ENCODE peak calls at places on chromosomes 6 and 20, in four cellular contexts. B, F, E and M are unnamed samples.

GRCh38 chr6:103522045-103522444 is 1337.7 kb downstream of the HACE1 start:
- DNase-seq in B (no peak), F (no peak), E (no peak), M (no peak)

GRCh38 chr20:58447733-58448391 is 58.8 kb downstream of the VAPB start:
- DNase-seq in F (peak; percentile 53), E (peak; percentile 21), B (peak; percentile 62), M (peak; percentile 66)

GRCh38 chr20:49534314-49534713 is 33.6 kb downstream of the PTGIS start:
- DNase-seq in F (peak; percentile 58), B (peak; percentile 47), E (peak; percentile 39), M (peak; percentile 54)

GRCh38 chr6:87501809-87502572 is 29.2 kb downstream of the SLC35A1 start:
- DNase-seq in E (no peak), F (no peak), B (no peak), M (no peak)

GRCh38 chr6:83824831-83825230 is 28.3 kb upstream of the RIPPLY2 start:
- DNase-seq in E (no peak), F (no peak), B (no peak), M (no peak)

GRCh38 chr6:125906158-125906998 is 50.2 kb upstream of the HINT3 start:
- DNase-seq in B (peak; percentile 48), E (peak; percentile 20), F (peak; percentile 60), M (peak; percentile 58)

GRCh38 chr6:70998148-70998547 is 41.3 kb upstream of the B3GAT2 start:
- DNase-seq in E (no peak), B (no peak), F (no peak), M (no peak)

GRCh38 chr6:158803733-158804143 is 15.4 kb downstream of the EZR start:
- DNase-seq in B (peak; percentile 26), E (peak; percentile 41), F (no peak), M (peak; percentile 66)

GRCh38 chr6:31497595-31498476 is at the start of gene MICB:
- DNase-seq in B (peak; percentile 68), E (peak; percentile 78), F (peak; percentile 75), M (peak; percentile 84)

GRCh38 chr6:112827793-112828192 is 480.7 kb downstream of the RFPL4B start:
- DNase-seq in B (no peak), E (no peak), F (no peak), M (no peak)

GRCh38 chr20:48574383-48574782 is 253.4 kb downstream of the PREX1 start:
- DNase-seq in B (no peak), E (no peak), F (no peak), M (no peak)

GRCh38 chr6:128723667-128724066 is 159.3 kb upstream of the LAMA2 start:
- DNase-seq in E (no peak), B (no peak), F (no peak), M (no peak)

GRCh38 chr6:166764473-166765233 is 137.6 kb upstream of the RPS6KA2 start:
- DNase-seq in B (no peak), E (no peak), F (no peak), M (no peak)

GRCh38 chr6:134347916-134348805 is 30.2 kb upstream of the SGK1 start:
- DNase-seq in F (no peak), B (peak; percentile 81), E (no peak), M (no peak)

GRCh38 chr20:62365814-62366369 is 1.2 kb downstream of the LAMA5 start:
- DNase-seq in F (no peak), E (no peak), B (no peak), M (no peak)

GRCh38 chr20:24863356-24863755 is 85.7 kb upstream of the CST7 start:
- DNase-seq in B (peak; percentile 94), E (no peak), F (no peak), M (no peak)

DNA sequence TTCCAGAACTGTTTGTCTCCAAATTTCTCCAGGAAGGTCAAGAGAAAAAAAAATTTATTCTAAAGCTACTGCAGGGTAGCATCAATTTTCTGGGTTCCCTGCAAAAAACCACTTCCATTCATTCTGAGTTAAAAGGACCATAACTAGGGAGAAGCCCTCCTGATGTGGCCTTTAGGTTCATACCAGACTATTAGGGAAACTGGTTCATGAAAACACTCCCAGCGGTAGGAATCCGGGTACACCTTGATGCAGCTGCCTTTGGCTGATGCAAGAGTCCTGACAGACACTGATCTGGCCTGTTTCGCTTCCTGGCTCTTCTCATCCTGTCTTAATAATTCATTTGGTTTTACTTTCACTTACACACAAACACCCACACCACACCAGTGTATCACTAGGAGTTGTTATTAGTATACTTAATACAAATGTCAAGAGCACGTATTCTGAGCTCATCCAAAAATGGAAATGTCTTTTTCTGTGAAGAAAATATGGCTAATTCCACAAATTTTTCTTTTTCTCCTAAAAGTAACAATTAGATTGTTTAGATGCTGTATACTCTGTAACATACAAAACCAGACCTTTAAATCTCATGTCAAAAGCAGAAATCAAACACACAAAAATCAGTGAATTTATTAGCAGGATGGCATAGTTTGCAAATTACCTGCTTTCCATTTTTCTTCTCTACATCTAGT is 38.4 kb upstream of the ARHGAP18 start:
- DNase-seq in E (peak; percentile 31), F (no peak), B (peak; percentile 76), M (peak; percentile 67)
- H3K4me1 ChIP-seq in E (peaks cover 53% of the 10 kb centered on the region), F (no peaks in the 10 kb centered on the region), B (peaks cover 28% of the 10 kb centered on the region), M (peaks cover 4% of the 10 kb centered on the region)

DNA sequence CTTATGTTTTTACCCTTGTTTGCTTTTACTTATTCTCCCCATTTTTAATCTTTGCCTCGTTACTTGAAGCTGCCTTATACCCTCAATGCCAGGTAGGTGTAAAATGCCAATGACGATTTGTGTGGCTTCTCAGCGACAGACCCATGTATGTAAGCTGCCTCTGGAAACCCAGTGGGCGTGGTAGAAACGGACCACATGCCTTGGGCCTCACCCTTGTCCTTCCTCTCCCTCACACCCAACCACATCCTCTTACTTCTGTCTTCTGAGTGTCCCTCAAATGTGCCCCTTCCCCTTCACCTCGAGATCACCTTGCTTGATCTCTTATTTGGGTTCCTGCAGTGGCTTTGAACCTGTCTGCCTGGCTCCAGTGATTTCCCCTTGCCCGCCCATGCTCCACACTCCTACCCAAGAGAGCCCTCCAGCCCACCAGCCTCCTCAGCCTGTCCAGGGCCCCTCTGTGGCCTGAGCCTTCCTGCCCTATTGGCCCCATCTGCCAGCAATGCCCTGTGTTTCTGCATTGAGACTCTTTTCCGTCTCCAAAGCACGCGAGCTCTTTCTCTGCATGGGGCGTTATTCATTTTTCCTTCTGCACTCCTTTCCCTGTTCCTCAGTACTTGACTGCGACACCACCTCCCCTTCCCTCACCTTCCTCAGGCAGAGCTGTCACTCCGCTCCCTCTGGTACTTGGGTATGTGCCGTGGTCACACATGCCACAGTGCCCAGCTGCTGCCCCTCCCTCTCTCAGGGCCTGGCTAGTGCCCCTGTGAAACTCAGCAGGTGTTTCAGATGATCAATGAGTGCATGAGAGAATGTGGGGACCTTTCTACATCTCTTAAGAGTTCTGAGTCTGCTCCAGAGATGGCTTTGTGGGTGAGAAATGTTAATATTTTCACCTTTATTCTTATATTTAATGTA is 115.4 kb downstream of the SLX4IP start:
- DNase-seq in F (peak; percentile 88), E (no peak), B (no peak), M (no peak)
- H3K4me1 ChIP-seq in F (peaks cover 57% of the 10 kb centered on the region), E (peaks cover 10% of the 10 kb centered on the region), B (no peaks in the 10 kb centered on the region), M (no peaks in the 10 kb centered on the region)

DNA sequence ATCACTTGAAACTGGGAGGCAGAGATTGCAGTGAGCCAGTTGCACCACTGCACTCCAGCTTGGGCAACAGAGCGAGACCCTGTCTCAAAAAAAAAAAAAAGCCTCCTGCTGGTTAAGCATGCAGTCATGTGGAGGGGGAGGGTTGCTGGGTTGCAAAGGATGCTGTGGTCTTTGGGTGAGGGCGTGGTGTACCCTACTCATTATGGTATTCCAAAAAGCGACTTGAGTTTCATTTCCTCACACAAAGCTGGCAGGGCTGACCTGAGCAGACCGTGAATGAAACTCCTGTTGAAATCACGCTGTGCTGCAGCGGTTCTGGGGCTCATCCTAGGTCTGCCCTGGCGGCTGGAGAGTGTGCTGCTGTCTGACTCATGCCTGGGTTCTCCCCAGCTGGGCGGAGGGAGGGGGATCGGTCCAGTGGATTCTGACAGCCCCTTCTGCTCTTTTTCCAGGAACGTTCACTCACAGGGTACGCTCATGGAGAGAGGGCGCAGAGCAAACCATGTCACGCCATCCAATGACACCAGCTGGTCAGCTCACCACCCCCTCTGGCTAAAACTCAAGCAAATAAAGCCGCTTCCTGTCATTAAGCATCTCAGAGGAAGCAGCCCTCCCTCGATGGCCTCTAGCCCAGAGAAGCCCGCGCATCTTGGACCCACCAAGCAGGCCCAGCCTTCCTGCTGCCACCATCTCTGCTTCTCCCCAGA is 166.2 kb downstream of the SCML4 start:
- DNase-seq in E (no peak), B (peak; percentile 93), F (no peak), M (peak; percentile 42)
- H3K4me1 ChIP-seq in E (peaks cover 24% of the 10 kb centered on the region), B (peaks cover 17% of the 10 kb centered on the region), F (peaks cover 19% of the 10 kb centered on the region), M (no peaks in the 10 kb centered on the region)

GRCh38 chr6:22147983-22148797 is 148.6 kb downstream of the PRL start:
- DNase-seq in B (peak; percentile 84), F (peak; percentile 21), E (no peak), M (peak; percentile 12)
- H3K4me1 ChIP-seq in B (peaks cover 20% of the 10 kb centered on the region), F (peaks cover 13% of the 10 kb centered on the region), E (peaks cover 5% of the 10 kb centered on the region), M (no peaks in the 10 kb centered on the region)

GRCh38 chr20:41138217-41138526 is 829 bp downstream of the PLCG1 start:
- DNase-seq in B (no peak), F (no peak), E (no peak), M (no peak)

GRCh38 chr20:41137412-41138216 is at the start of gene PLCG1:
- DNase-seq in E (peak; percentile 79), F (peak; percentile 78), B (peak; percentile 69), M (peak; percentile 78)

GRCh38 chr20:41140226-41141133 is 3.1 kb downstream of the PLCG1 start:
- DNase-seq in E (no peak), B (no peak), F (no peak), M (no peak)

GRCh38 chr20:41139227-41140093 is 2.1 kb downstream of the PLCG1 start:
- DNase-seq in F (no peak), B (no peak), E (no peak), M (no peak)

DNA sequence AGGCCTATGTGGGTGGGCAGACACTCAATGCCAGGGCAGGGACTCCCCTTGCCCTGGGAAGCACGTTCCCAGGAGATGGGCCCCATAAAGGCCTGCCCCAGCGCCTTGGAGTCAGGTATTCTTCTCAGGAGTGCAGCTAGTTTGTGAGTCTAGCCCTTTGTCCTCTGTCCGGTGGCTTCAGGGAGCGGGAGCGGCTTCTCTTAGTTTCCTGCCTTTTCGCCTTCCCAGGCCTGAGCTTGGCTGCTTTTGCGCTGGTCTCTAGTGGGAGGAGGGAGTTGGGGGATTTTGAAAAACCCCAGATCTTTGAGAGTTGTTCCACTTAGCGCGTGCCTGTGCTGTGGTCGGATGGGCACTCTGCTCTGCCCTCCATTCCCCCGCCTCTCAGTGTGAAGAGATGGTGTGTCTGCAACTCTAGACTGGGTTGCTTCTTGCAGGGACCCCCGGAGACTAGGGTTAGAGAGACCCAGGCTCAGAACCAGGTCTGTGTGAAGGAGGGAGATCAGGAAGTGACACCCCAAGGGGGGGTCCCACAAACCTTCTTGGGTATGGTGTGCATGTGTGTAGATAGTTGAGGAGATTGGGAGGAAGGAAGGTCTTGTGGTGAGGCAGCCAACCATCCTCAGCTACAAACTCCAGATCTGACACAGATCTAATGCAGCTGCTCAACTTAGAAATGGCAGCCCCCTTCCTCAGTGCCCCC is 1.3 kb downstream of the PLCG1 start:
- DNase-seq in F (no peak), B (no peak), E (peak; percentile 40), M (peak; percentile 66)
- H3K4me1 ChIP-seq in F (peaks cover 44% of the 10 kb centered on the region), B (peaks cover 16% of the 10 kb centered on the region), E (peaks cover 80% of the 10 kb centered on the region), M (peaks cover 13% of the 10 kb centered on the region)

DNA sequence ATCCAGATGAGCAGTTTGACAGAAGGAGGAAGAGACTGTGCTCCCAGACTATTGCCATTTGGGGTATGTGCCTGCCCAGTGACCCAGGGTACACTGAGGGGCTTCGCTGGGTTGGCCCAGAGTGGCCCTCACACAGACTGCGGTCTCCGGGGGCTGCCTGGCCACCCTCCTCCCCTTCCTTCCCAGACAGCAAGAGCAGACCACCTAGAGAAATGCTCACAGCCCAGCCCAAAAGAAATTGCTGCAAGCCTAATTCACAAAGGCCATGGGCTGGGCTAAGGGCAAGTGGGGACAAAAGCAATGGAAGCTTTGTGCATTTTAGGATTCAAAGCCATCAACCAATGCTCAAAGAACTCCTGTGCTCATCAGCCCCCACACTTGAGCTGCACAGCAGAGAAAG is 277.6 kb downstream of the CDC5L start:
- DNase-seq in F (no peak), E (no peak), B (no peak), M (no peak)
- H3K4me1 ChIP-seq in F (no peaks in the 10 kb centered on the region), E (no peaks in the 10 kb centered on the region), B (peaks cover 8% of the 10 kb centered on the region), M (no peaks in the 10 kb centered on the region)